ENCODE peak calls at places on chromosome 21, in five cellular contexts. A is KBM-7, V is hepatic stellate cell, N is fibroblast of the aortic adventitia, P is mucosa of gallbladder. G is an unnamed sample.

GRCh38 chr21:43361127-43361492 is 65.8 kb downstream of the SIK1 start:
- DNase-seq in A (no peak), V (peak), N (no peak), P (no peak), G (no peak)

GRCh38 chr21:36005018-36005417 is 55.3 kb downstream of the SETD4 start:
- DNase-seq in A (peak), V (no peak), N (peak), P (peak), G (no peak)

GRCh38 chr21:32576011-32576410 is 9.3 kb downstream of the TCP10L start:
- DNase-seq in A (no peak), V (no peak), N (no peak), P (no peak), G (no peak)

GRCh38 chr21:34722684-34723300 is 54.0 kb downstream of the CLIC6 start:
- DNase-seq in A (no peak), V (no peak), N (no peak), P (no peak), G (no peak)

GRCh38 chr21:45266518-45267389 is 20.9 kb downstream of the POFUT2 start:
- DNase-seq in A (no peak), V (no peak), N (no peak), P (no peak), G (peak)

GRCh38 chr21:17003763-17004373 is 509.0 kb upstream of the CXADR start:
- DNase-seq in A (no peak), V (no peak), N (peak), P (no peak), G (no peak)

GRCh38 chr21:43271452-43272020 is 102.7 kb downstream of the CRYAA start:
- DNase-seq in A (no peak), V (no peak), N (no peak), P (no peak), G (no peak)

GRCh38 chr21:42056996-42057689 is 14.0 kb upstream of the UMODL1 start:
- DNase-seq in A (no peak), V (peak), N (peak), P (peak), G (no peak)

GRCh38 chr21:42112857-42113256 is 41.7 kb downstream of the UMODL1 start:
- DNase-seq in A (no peak), V (peak), N (peak), P (no peak), G (no peak)

GRCh38 chr21:26850116-26850643 is 5.0 kb upstream of the ADAMTS1 start:
- DNase-seq in A (peak), V (no peak), N (peak), P (no peak), G (no peak)

GRCh38 chr21:33231526-33231925 is 1.8 kb downstream of the IFNAR2 start:
- DNase-seq in A (no peak), V (no peak), N (no peak), P (no peak), G (no peak)

GRCh38 chr21:17513214-17514123 is 626 bp downstream of the CXADR start:
- DNase-seq in A (peak), V (no peak), N (peak), P (no peak), G (peak)

GRCh38 chr21:33750017-33750416 is 107.7 kb downstream of the ITSN1 start:
- DNase-seq in A (no peak), V (no peak), N (no peak), P (no peak), G (no peak)

GRCh38 chr21:41620982-41621381 is 113.0 kb upstream of the TMPRSS2 start:
- DNase-seq in A (no peak), V (no peak), N (peak), P (no peak), G (no peak)

GRCh38 chr21:44390886-44391285 is 37.5 kb downstream of the TRPM2 start:
- DNase-seq in A (no peak), V (no peak), N (no peak), P (no peak), G (no peak)

GRCh38 chr21:34775793-34776192 is 107.0 kb downstream of the CLIC6 start:
- DNase-seq in A (no peak), V (no peak), N (no peak), P (no peak), G (no peak)

GRCh38 chr21:44486302-44486701 is 31.0 kb downstream of the LRRC3 start:
- DNase-seq in A (no peak), V (no peak), N (no peak), P (no peak), G (no peak)

GRCh38 chr21:41458559-41458958 is 32.5 kb downstream of the MX1 start:
- DNase-seq in A (no peak), V (no peak), N (no peak), P (no peak), G (no peak)

GRCh38 chr21:40575983-40576382 is 271.0 kb downstream of the DSCAM start:
- DNase-seq in A (no peak), V (no peak), N (no peak), P (no peak), G (no peak)

GRCh38 chr21:26388731-26389231 is 184.3 kb downstream of the CYYR1 start:
- DNase-seq in A (no peak), V (peak), N (peak), P (no peak), G (no peak)

GRCh38 chr21:42304556-42305454 is 10.4 kb downstream of the TFF3 start:
- DNase-seq in A (no peak), V (no peak), N (no peak), P (no peak), G (no peak)

GRCh38 chr21:34953950-34954349 is 95.2 kb downstream of the RUNX1 start:
- DNase-seq in A (no peak), V (no peak), N (no peak), P (no peak), G (no peak)

GRCh38 chr21:38289697-38290096 is 32.9 kb downstream of the KCNJ15 start:
- DNase-seq in A (peak), V (peak), N (peak), P (no peak), G (no peak)

G was measured in left lobe of liver.